ENCODE peak calls at places on chromosomes 6 and 20, in eight cellular contexts. B, E, P, K, Q, C, F and W are unnamed samples.

GRCh38 chr20:7596541-7596940 is 343.7 kb downstream of the HAO1 start:
- DNase-seq in C (no peak), F (no peak), K (peak), Q (no peak), P (no peak), B (no peak), E (no peak), W (no peak)

GRCh38 chr6:21666200-21666671 is 72.7 kb downstream of the SOX4 start:
- DNase-seq in F (no peak), E (no peak), P (no peak), K (peak), C (no peak), B (peak), Q (no peak), W (no peak)

GRCh38 chr6:7176208-7176607 is 68.4 kb downstream of the RREB1 start:
- DNase-seq in E (no peak), B (no peak), P (peak), Q (no peak), C (no peak), F (no peak), K (no peak), W (peak)

GRCh38 chr20:9699181-9699580 is 139.7 kb downstream of the PAK5 start:
- DNase-seq in Q (peak), K (no peak), E (no peak), F (no peak), B (no peak), P (no peak), C (no peak), W (no peak)

GRCh38 chr6:37987008-37987407 is 167.5 kb downstream of the ZFAND3 start:
- DNase-seq in C (no peak), Q (no peak), E (no peak), B (peak), P (no peak), F (no peak), K (no peak), W (no peak)

GRCh38 chr6:148761532-148761951 is 14.7 kb downstream of the UST start:
- DNase-seq in E (no peak), C (no peak), B (peak), F (no peak), K (peak), Q (no peak), P (no peak), W (no peak)

GRCh38 chr6:42505377-42505702 is 53.6 kb upstream of the TRERF1 start:
- DNase-seq in E (no peak), F (peak), P (no peak), C (no peak), B (peak), Q (peak), K (peak), W (no peak)

GRCh38 chr6:30121446-30122065 is 8.7 kb upstream of the TRIM31 start:
- DNase-seq in K (no peak), C (no peak), P (no peak), E (peak), F (no peak), B (no peak), Q (no peak), W (peak)

GRCh38 chr20:45036044-45036755 is 64.7 kb downstream of the KCNS1 start:
- DNase-seq in F (no peak), B (peak), C (peak), K (no peak), Q (peak), E (no peak), P (no peak), W (no peak)
- TF ChIP-seq CTCF in F (no peak), B (no peak), C (no peak), K (no peak), Q (no peak), E (no peak), P (no peak), W (no peak)

GRCh38 chr6:128863983-128864382 is 19.0 kb upstream of the LAMA2 start:
- DNase-seq in P (no peak), E (no peak), C (no peak), K (no peak), Q (no peak), B (no peak), F (no peak), W (no peak)
- TF ChIP-seq CTCF in P (no peak), E (no peak), C (no peak), K (no peak), Q (no peak), B (no peak), F (no peak), W (no peak)

GRCh38 chr6:132122176-132122575 is 171.0 kb upstream of the CCN2 start:
- DNase-seq in C (no peak), P (no peak), F (no peak), B (no peak), E (no peak), K (no peak), Q (no peak), W (no peak)

GRCh38 chr6:132128424-132128823 is 177.3 kb upstream of the CCN2 start:
- DNase-seq in C (no peak), E (no peak), F (no peak), B (no peak), P (no peak), Q (no peak), K (no peak), W (no peak)

GRCh38 chr6:132130530-132131298 is 179.5 kb upstream of the CCN2 start:
- DNase-seq in B (peak), F (no peak), P (peak), Q (no peak), E (no peak), C (no peak), K (no peak), W (no peak)

GRCh38 chr6:132122871-132123270 is 171.7 kb upstream of the CCN2 start:
- DNase-seq in F (no peak), K (no peak), Q (no peak), P (no peak), E (no peak), C (peak), B (peak), W (no peak)

DNA sequence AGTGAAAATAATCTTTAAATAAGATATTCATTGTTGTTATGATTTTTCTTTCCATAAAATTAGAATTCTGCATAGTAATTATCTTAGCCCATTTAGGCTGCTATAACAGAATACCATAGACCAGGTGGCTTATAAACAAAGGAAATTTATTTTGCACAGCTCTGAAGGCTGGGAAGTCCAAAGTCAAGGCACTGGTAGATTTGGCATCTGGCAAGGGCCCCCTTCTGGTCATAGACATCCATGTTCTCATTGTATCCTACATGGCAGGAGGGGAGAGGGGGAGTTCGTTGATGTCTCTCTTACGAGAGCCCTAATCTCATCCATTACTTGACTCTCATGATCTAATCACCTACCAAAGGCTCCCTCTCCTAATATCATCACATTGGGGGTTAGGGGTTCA is 175.0 kb upstream of the CCN2 start:
- DNase-seq in P (no peak), K (no peak), E (no peak), C (no peak), F (no peak), Q (no peak), B (no peak), W (no peak)
- TF ChIP-seq CTCF in P (no peak), K (no peak), E (no peak), C (no peak), F (no peak), Q (peak), B (no peak), W (no peak)

GRCh38 chr6:2209226-2209809 is 36.1 kb downstream of the GMDS start:
- DNase-seq in B (peak), F (peak), Q (peak), K (no peak), E (no peak), C (no peak), P (no peak), W (no peak)
- TF ChIP-seq CTCF in B (peak), F (peak), Q (peak), K (peak), E (no peak), C (no peak), P (peak), W (peak)

GRCh38 chr6:1449896-1450295 is 60.5 kb downstream of the FOXF2 start:
- DNase-seq in K (no peak), F (no peak), Q (no peak), C (no peak), P (no peak), E (no peak), B (no peak), W (no peak)

GRCh38 chr6:1453024-1453423 is 63.6 kb downstream of the FOXF2 start:
- DNase-seq in K (no peak), Q (no peak), C (no peak), P (no peak), F (no peak), B (no peak), E (no peak), W (no peak)
- TF ChIP-seq CTCF in K (no peak), Q (no peak), C (no peak), P (no peak), F (no peak), B (no peak), E (no peak), W (no peak)

GRCh38 chr20:17655286-17655651 is 26.8 kb downstream of the RRBP1 start:
- DNase-seq in K (no peak), F (no peak), B (peak), C (no peak), E (no peak), Q (no peak), P (no peak), W (no peak)
- TF ChIP-seq CTCF in K (no peak), F (peak), B (no peak), C (no peak), E (no peak), Q (no peak), P (no peak), W (peak)